ENCODE peak calls at places on chromosomes 12 and 14, in five cellular contexts. One of them, this sample, is unnamed.

GRCh38 chr14:91144425-91145145 is 30.7 kb downstream of the DGLUCY start:
- DNase-seq in mesendoderm: no peak
- DNase-seq in NCI-H1694 treated with DMSO at 0.1 percent for 48 hours: no peak
- DNase-seq in HFFc6: peak; percentile 74
- DNase-seq in NCI-H1930: no peak
- DNase-seq in this sample: no peak

GRCh38 chr14:77498984-77499527 is 440 bp upstream of the ISM2 start:
- DNase-seq in NCI-H1930: peak; percentile 17
- DNase-seq in mesendoderm: peak; percentile 38
- DNase-seq in HFFc6: no peak
- DNase-seq in NCI-H1694 treated with DMSO at 0.1 percent for 48 hours: no peak
- DNase-seq in this sample: no peak

GRCh38 chr12:22287776-22288621 is 46.5 kb downstream of the ST8SIA1 start:
- DNase-seq in NCI-H1694 treated with DMSO at 0.1 percent for 48 hours: no peak
- DNase-seq in mesendoderm: peak; percentile 44
- DNase-seq in NCI-H1930: no peak
- DNase-seq in HFFc6: no peak
- DNase-seq in this sample: no peak

GRCh38 chr12:25769076-25769945 is 189.2 kb upstream of the RASSF8 start:
- DNase-seq in HFFc6: peak; percentile 84
- DNase-seq in mesendoderm: no peak
- DNase-seq in NCI-H1930: no peak
- DNase-seq in NCI-H1694 treated with DMSO at 0.1 percent for 48 hours: no peak
- DNase-seq in this sample: no peak

GRCh38 chr12:93091851-93092558 is 162.9 kb upstream of the EEA1 start:
- DNase-seq in NCI-H1694 treated with DMSO at 0.1 percent for 48 hours: no peak
- DNase-seq in HFFc6: no peak
- DNase-seq in mesendoderm: no peak
- DNase-seq in NCI-H1930: no peak
- DNase-seq in this sample: no peak

GRCh38 chr12:29546000-29546399 is 48.5 kb upstream of the OVCH1 start:
- DNase-seq in mesendoderm: peak; percentile 42
- DNase-seq in NCI-H1930: no peak
- DNase-seq in HFFc6: no peak
- DNase-seq in NCI-H1694 treated with DMSO at 0.1 percent for 48 hours: no peak
- DNase-seq in this sample: no peak

GRCh38 chr12:2494490-2495192 is 300.1 kb upstream of the FKBP4 start:
- DNase-seq in NCI-H1930: no peak
- DNase-seq in NCI-H1694 treated with DMSO at 0.1 percent for 48 hours: no peak
- DNase-seq in mesendoderm: no peak
- DNase-seq in HFFc6: no peak
- DNase-seq in this sample: no peak

GRCh38 chr12:59055204-59055839 is 135.0 kb upstream of the LRIG3 start:
- DNase-seq in mesendoderm: peak; percentile 46
- DNase-seq in HFFc6: peak; percentile 74
- DNase-seq in NCI-H1930: no peak
- DNase-seq in NCI-H1694 treated with DMSO at 0.1 percent for 48 hours: no peak
- DNase-seq in this sample: no peak

GRCh38 chr14:31405599-31406251 is 14.6 kb downstream of the HEATR5A start:
- DNase-seq in NCI-H1694 treated with DMSO at 0.1 percent for 48 hours: no peak
- DNase-seq in NCI-H1930: no peak
- DNase-seq in HFFc6: no peak
- DNase-seq in mesendoderm: peak; percentile 15
- DNase-seq in this sample: no peak